ENCODE peak calls at places on chromosome 11, in five cellular contexts. B is astrocyte of the spinal cord, Q is Right ventricle myocardium inferior, A is adrenal gland, C is HFFc6. E is an unnamed sample.
A peak's percentile ranks its signal among the peaks of the same experiment; 100 is the strongest.

GRCh38 chr11:45885274-45885920 is at the start of gene MAPK8IP1:
- DNase-seq in B (no peak), Q (peak; percentile 73), A (peak; percentile 83), C (no peak), E (peak; percentile 65)

GRCh38 chr11:28243596-28243995 is 135.4 kb downstream of the METTL15 start:
- DNase-seq in B (peak; percentile 23), Q (no peak), A (no peak), C (no peak), E (no peak)

GRCh38 chr11:114181195-114181594 is 115.0 kb upstream of the NNMT start:
- DNase-seq in B (no peak), Q (no peak), A (no peak), C (no peak), E (no peak)

GRCh38 chr11:15053201-15053685 is 20.1 kb upstream of the CALCB start:
- DNase-seq in B (no peak), Q (no peak), A (no peak), C (no peak), E (no peak)

GRCh38 chr11:67468509-67468834 is 579 bp downstream of the TMEM134 start:
- DNase-seq in B (peak; percentile 11), Q (no peak), A (no peak), C (no peak), E (no peak)

GRCh38 chr11:22763166-22763565 is 66.4 kb downstream of the SVIP start:
- DNase-seq in B (no peak), Q (no peak), A (no peak), C (no peak), E (no peak)

GRCh38 chr11:1179641-1180040 is 21.9 kb downstream of the MUC5AC start:
- DNase-seq in B (no peak), Q (peak; percentile 54), A (no peak), C (no peak), E (no peak)

GRCh38 chr11:78216571-78217287 is 28.0 kb downstream of the USP35 start:
- DNase-seq in B (no peak), Q (no peak), A (peak; percentile 43), C (no peak), E (no peak)

GRCh38 chr11:69899957-69900821 is 81.0 kb upstream of the FGF3 start:
- DNase-seq in B (peak; percentile 43), Q (no peak), A (peak; percentile 94), C (no peak), E (peak; percentile 50)

GRCh38 chr11:120985718-120986569 is 38.0 kb upstream of the TBCEL start:
- DNase-seq in B (peak; percentile 20), Q (no peak), A (peak; percentile 80), C (peak; percentile 21), E (peak; percentile 55)

GRCh38 chr11:68449951-68450350 is 10.6 kb upstream of the PPP6R3 start:
- DNase-seq in B (no peak), Q (no peak), A (no peak), C (no peak), E (no peak)

GRCh38 chr11:71294846-71295600 is 42.6 kb upstream of the SHANK2 start:
- DNase-seq in B (no peak), Q (no peak), A (peak; percentile 5), C (no peak), E (no peak)

GRCh38 chr11:65262775-65263174 is 1.0 kb downstream of the POLA2 start:
- DNase-seq in B (no peak), Q (no peak), A (no peak), C (no peak), E (no peak)

GRCh38 chr11:20155683-20156279 is 4.5 kb downstream of the DBX1 start:
- DNase-seq in B (no peak), Q (no peak), A (no peak), C (no peak), E (no peak)

GRCh38 chr11:105696000-105696399 is 86.1 kb downstream of the GRIA4 start:
- DNase-seq in B (no peak), Q (no peak), A (no peak), C (no peak), E (no peak)

GRCh38 chr11:67689178-67689577 is 14.8 kb upstream of the ALDH3B2 start:
- DNase-seq in B (no peak), Q (no peak), A (no peak), C (no peak), E (no peak)